ENCODE peak calls at places on chromosomes 2 and 18, in six cellular contexts. B, R, Y, I, T and X are unnamed samples.

GRCh38 chr2:191646612-191646902 is 31.4 kb upstream of the NABP1 start:
- DNase-seq in B (no peak), R (no peak), Y (no peak), I (no peak), T (peak), X (no peak)

GRCh38 chr2:191899442-191899841 is 52.6 kb upstream of the CAVIN2 start:
- DNase-seq in B (no peak), R (no peak), Y (peak), I (no peak), T (peak), X (no peak)

GRCh38 chr2:192286093-192286701 is 91.5 kb upstream of the TMEFF2 start:
- DNase-seq in B (no peak), R (peak), Y (peak), I (no peak), T (peak), X (no peak)

GRCh38 chr2:222024934-222025890 is 273.6 kb downstream of the PAX3 start:
- DNase-seq in B (no peak), R (peak), Y (peak), I (no peak), T (peak), X (no peak)

GRCh38 chr2:223472771-223473170 is 129.4 kb downstream of the SCG2 start:
- DNase-seq in B (no peak), R (no peak), Y (no peak), I (no peak), T (no peak), X (no peak)

GRCh38 chr2:172329404-172330059 is 97.9 kb upstream of the ITGA6 start:
- DNase-seq in B (peak), R (no peak), Y (no peak), I (no peak), T (no peak), X (peak)

GRCh38 chr18:68399721-68400120 is 315.2 kb downstream of the TMX3 start:
- DNase-seq in B (no peak), R (no peak), Y (peak), I (no peak), T (no peak), X (no peak)

GRCh38 chr18:35460719-35461118 is 37.0 kb downstream of the INO80C start:
- DNase-seq in B (no peak), R (no peak), Y (peak), I (no peak), T (peak), X (no peak)

GRCh38 chr18:57466745-57467144 is 31.6 kb downstream of the ONECUT2 start:
- DNase-seq in B (no peak), R (peak), Y (no peak), I (no peak), T (no peak), X (no peak)

GRCh38 chr2:174334781-174335604 is at the start of gene SP9:
- DNase-seq in B (no peak), R (peak), Y (no peak), I (no peak), T (no peak), X (no peak)

GRCh38 chr18:78813898-78814297 is 165.7 kb upstream of the SALL3 start:
- DNase-seq in B (no peak), R (no peak), Y (no peak), I (no peak), T (no peak), X (no peak)

GRCh38 chr2:43136862-43137261 is 89.5 kb downstream of the ZFP36L2 start:
- DNase-seq in B (no peak), R (peak), Y (no peak), I (peak), T (no peak), X (no peak)

GRCh38 chr2:109343460-109343859 is 214.5 kb downstream of the SH3RF3 start:
- DNase-seq in B (no peak), R (no peak), Y (no peak), I (no peak), T (no peak), X (no peak)

GRCh38 chr2:204550738-204551137 is 5.5 kb downstream of the PARD3B start:
- DNase-seq in B (no peak), R (no peak), Y (peak), I (no peak), T (no peak), X (no peak)

GRCh38 chr2:43074592-43075053 is 151.8 kb downstream of the ZFP36L2 start:
- DNase-seq in B (no peak), R (no peak), Y (no peak), I (no peak), T (no peak), X (no peak)

GRCh38 chr2:41937464-41937861 is 110.4 kb upstream of the PKDCC start:
- DNase-seq in B (no peak), R (no peak), Y (no peak), I (no peak), T (no peak), X (no peak)

GRCh38 chr2:45616663-45617411 is 5.8 kb upstream of the SRBD1 start:
- DNase-seq in B (no peak), R (no peak), Y (peak), I (no peak), T (peak), X (no peak)

GRCh38 chr2:48587560-48587959 is 30.1 kb upstream of the GTF2A1L start:
- DNase-seq in B (no peak), R (no peak), Y (no peak), I (no peak), T (no peak), X (no peak)

GRCh38 chr2:234091432-234091879 is 41.0 kb downstream of the SPP2 start:
- DNase-seq in B (no peak), R (no peak), Y (peak), I (no peak), T (peak), X (peak)

GRCh38 chr2:203656522-203657287 is 49.7 kb upstream of the CD28 start:
- DNase-seq in B (peak), R (peak), Y (no peak), I (no peak), T (peak), X (peak)

GRCh38 chr2:221571108-221571390 is 1.1 kb downstream of the EPHA4 start:
- DNase-seq in B (no peak), R (no peak), Y (no peak), I (peak), T (no peak), X (no peak)

GRCh38 chr2:69767034-69767433 is 25.1 kb downstream of the ANXA4 start:
- DNase-seq in B (no peak), R (no peak), Y (peak), I (no peak), T (peak), X (no peak)
- TF ChIP-seq CTCF in B (no peak), R (no peak), Y (no peak), I (no peak), T (no peak), X (no peak)

DNA sequence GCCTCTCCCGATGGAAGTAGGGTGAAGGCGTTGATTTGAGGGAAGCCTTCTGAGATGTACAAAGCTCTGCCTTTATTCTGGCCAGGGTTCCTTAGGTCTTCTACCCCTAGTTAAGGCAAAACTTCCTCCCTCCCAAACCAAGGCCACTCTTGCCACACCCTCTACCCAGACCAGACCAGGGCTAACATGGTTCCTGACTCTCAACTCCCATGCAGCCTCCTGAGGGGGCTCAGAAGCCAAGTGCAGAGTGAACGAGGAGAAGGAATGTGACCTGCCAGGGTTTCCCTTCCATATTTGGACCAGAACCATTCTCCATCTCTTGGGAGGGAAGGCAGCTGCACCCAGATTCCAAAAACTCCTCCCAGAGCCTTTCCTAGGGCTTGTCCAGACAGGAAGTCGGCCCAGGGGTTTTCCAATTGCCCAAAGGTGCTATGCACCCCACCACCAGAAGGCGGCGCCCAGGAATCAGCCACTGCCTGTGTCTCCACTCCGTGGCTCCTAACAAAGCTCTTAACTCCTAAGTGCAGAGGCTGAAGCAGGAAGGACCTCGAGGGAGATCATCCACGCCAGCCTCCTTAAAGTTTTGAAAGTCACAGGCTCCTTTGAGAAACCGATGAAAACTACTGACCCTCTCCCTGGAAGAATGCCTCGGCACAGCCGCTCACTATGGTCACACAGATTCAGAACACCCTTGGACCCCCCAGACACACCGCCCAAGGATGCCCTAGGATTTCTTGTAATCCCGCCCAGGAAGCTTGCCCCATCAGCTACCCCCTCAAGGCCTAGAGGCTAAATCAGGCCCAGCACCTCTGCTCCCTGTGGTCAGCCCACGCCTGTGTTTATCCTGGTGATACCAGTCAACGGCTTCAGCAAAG is 157.8 kb downstream of the SMAD2 start:
- DNase-seq in B (peak), R (peak), Y (peak), I (peak), T (peak), X (peak)
- TF ChIP-seq CTCF in B (peak), R (peak), Y (peak), I (peak), T (peak), X (peak)

GRCh38 chr2:195848119-195848899 is 191.3 kb downstream of the SLC39A10 start:
- DNase-seq in B (no peak), R (peak), Y (no peak), I (no peak), T (peak), X (no peak)
- TF ChIP-seq CTCF in B (no peak), R (no peak), Y (no peak), I (no peak), T (no peak), X (no peak)

GRCh38 chr2:190532581-190532980 is 1.9 kb downstream of the NEMP2 start:
- DNase-seq in B (no peak), R (peak), Y (no peak), I (no peak), T (no peak), X (no peak)
- TF ChIP-seq CTCF in B (no peak), R (no peak), Y (no peak), I (no peak), T (no peak), X (no peak)

GRCh38 chr2:61911510-61911909 is 6.0 kb downstream of the COMMD1 start:
- DNase-seq in B (no peak), R (peak), Y (no peak), I (no peak), T (peak), X (no peak)
- TF ChIP-seq CTCF in B (no peak), R (peak), Y (no peak), I (no peak), T (no peak), X (no peak)

DNA sequence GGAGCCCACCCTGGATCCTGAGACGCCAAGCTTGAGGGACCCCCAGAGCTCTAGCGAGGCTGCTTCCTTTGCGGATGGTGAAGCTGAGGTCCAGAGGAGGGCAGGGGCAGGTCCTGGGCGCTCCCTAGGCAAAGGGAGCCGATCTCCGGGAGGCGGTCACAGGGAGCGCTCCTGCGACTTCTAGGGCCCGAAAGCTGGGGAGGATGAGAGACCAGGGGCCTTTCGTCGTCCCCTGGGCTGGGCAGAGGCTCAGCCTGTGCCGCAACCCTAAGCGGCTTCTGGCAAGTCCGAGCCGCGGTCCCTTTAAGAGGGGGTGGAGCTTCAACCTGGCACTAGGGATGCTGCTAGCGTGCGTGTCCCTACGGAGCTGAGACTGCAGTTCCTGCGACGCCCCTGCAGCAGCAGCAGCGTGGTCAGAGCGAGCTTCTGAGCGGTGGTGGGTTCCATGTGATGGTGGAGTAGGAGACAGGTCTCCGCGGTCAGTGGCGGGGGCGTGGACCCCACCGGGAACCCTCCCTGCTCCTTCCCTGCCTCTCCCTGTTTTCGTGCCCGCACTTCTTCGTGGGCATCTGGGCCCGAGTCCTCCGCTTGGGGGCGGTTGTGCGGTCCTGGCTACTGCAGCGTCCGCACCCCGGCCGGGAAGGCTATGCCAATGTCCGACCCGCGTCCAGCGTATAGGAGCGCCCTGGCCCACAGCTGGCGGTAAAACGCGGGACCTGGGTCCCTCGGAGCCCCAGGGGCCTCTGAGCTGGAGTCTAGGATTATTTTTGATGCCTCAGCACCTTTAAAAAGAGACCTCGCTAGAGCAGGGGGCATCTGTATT is 154.6 kb downstream of the CCDC74A start:
- DNase-seq in B (peak), R (peak), Y (peak), I (peak), T (peak), X (peak)
- TF ChIP-seq CTCF in B (no peak), R (no peak), Y (peak), I (peak), T (peak), X (peak)